ENCODE peak calls at places on chromosomes 3 and 15, in eight cellular contexts. A is heart left ventricle, B is neuronal stem cell, K is fibroblast of lung, M is upper lobe of left lung, V is ascending aorta, X is SJSA1, Q is left ventricle myocardium inferior. F is an unnamed sample.
A peak's percentile ranks its signal among the peaks of the same experiment; 100 is the strongest.

GRCh38 chr3:72633534-72633933 is 214.7 kb downstream of the SHQ1 start:
- DNase-seq in A (no peak), B (no peak), K (no peak), M (no peak), V (no peak), X (no peak), Q (no peak), F (no peak)

GRCh38 chr3:112136959-112137693 is 4.1 kb upstream of the GCSAM start:
- DNase-seq in A (no peak), B (peak; percentile 75), K (peak; percentile 28), M (no peak), V (no peak), X (no peak), Q (no peak), F (no peak)

GRCh38 chr15:42691770-42692169 is 45.2 kb downstream of the CDAN1 start:
- DNase-seq in A (no peak), B (no peak), K (no peak), M (peak; percentile 41), V (no peak), X (no peak), Q (no peak), F (no peak)

GRCh38 chr3:60584250-60584649 is 667.0 kb downstream of the FHIT start:
- DNase-seq in A (no peak), B (no peak), K (peak; percentile 87), M (no peak), V (no peak), X (peak; percentile 38), Q (no peak), F (no peak)

GRCh38 chr15:67601008-67601620 is 58.6 kb downstream of the MAP2K5 start:
- DNase-seq in A (no peak), B (no peak), K (peak; percentile 33), M (no peak), V (no peak), X (no peak), Q (no peak), F (no peak)

GRCh38 chr15:73362900-73363299 is 5.9 kb downstream of the HCN4 start:
- DNase-seq in A (no peak), B (no peak), K (no peak), M (no peak), V (no peak), X (no peak), Q (no peak), F (no peak)

GRCh38 chr15:40959331-40960141 is 6.3 kb downstream of the CHAC1 start:
- DNase-seq in A (no peak), B (no peak), K (no peak), M (no peak), V (no peak), X (no peak), Q (no peak), F (no peak)

GRCh38 chr15:99137111-99137546 is 32.2 kb downstream of the SYNM start:
- DNase-seq in A (no peak), B (no peak), K (no peak), M (no peak), V (no peak), X (peak; percentile 28), Q (no peak), F (no peak)

GRCh38 chr3:69847303-69847702 is 108.0 kb downstream of the MITF start:
- DNase-seq in A (no peak), B (no peak), K (no peak), M (no peak), V (no peak), X (no peak), Q (no peak), F (no peak)

GRCh38 chr3:58563386-58564035 is 13.7 kb downstream of the FAM107A start:
- DNase-seq in A (no peak), B (no peak), K (peak; percentile 56), M (no peak), V (no peak), X (peak; percentile 65), Q (no peak), F (peak; percentile 86)

GRCh38 chr3:188627652-188628051 is 473.7 kb downstream of the LPP start:
- DNase-seq in A (no peak), B (no peak), K (peak; percentile 95), M (no peak), V (no peak), X (no peak), Q (no peak), F (peak; percentile 93)

GRCh38 chr15:25936004-25936403 is 72.9 kb upstream of the ATP10A start:
- DNase-seq in A (no peak), B (no peak), K (no peak), M (no peak), V (no peak), X (no peak), Q (no peak), F (no peak)

GRCh38 chr15:84800365-84800806 is 16.8 kb upstream of the ALPK3 start:
- DNase-seq in A (no peak), B (no peak), K (no peak), M (no peak), V (no peak), X (no peak), Q (no peak), F (no peak)

GRCh38 chr3:111210003-111210699 is 138.5 kb downstream of the NECTIN3 start:
- DNase-seq in A (no peak), B (no peak), K (peak; percentile 62), M (no peak), V (no peak), X (no peak), Q (no peak), F (peak; percentile 6)

GRCh38 chr3:40037582-40037981 is 228.2 kb downstream of the MYRIP start:
- DNase-seq in A (no peak), B (no peak), K (no peak), M (no peak), V (no peak), X (no peak), Q (no peak), F (no peak)

GRCh38 chr3:115301364-115301860 is 154.3 kb upstream of the ZBTB20 start:
- DNase-seq in A (no peak), B (no peak), K (no peak), M (no peak), V (no peak), X (no peak), Q (no peak), F (no peak)

GRCh38 chr3:68666409-68667193 is 265.7 kb downstream of the TAFA4 start:
- DNase-seq in A (no peak), B (no peak), K (no peak), M (no peak), V (no peak), X (no peak), Q (no peak), F (peak; percentile 71)

GRCh38 chr15:69098688-69099087 is 61.7 kb upstream of the GLCE start:
- DNase-seq in A (no peak), B (no peak), K (no peak), M (no peak), V (no peak), X (no peak), Q (no peak), F (no peak)

GRCh38 chr15:69100821-69101220 is 59.6 kb upstream of the GLCE start:
- DNase-seq in A (no peak), B (no peak), K (no peak), M (no peak), V (no peak), X (no peak), Q (no peak), F (no peak)

GRCh38 chr15:69104050-69104750 is 56.2 kb upstream of the GLCE start:
- DNase-seq in A (no peak), B (no peak), K (no peak), M (no peak), V (no peak), X (no peak), Q (no peak), F (no peak)

GRCh38 chr15:69096197-69096596 is 64.2 kb upstream of the GLCE start:
- DNase-seq in A (peak; percentile 39), B (no peak), K (no peak), M (no peak), V (no peak), X (no peak), Q (peak; percentile 44), F (no peak)

DNA sequence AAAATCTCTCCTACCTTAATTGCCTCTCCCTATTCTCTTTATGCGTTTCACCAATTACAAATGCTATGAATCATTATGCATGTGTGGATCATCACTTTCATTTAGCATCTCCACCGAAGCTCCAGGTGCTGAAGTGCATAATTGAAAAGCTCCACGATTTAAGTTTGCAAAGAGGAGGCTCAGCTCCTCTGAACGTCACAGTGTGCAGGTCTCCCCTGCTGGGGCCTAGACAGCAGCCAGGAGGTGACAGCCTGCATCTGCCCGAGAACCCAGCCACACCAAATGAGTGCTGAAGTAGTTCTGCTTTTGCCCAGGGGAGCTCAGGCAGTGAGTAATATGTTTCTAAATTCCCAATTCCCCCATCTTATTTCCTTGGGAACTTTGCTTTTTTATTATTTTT is 60.5 kb upstream of the GLCE start:
- DNase-seq in A (no peak), B (no peak), K (no peak), M (no peak), V (no peak), X (no peak), Q (no peak), F (no peak)
- H3K27me3 ChIP-seq in A (no peaks in the 10 kb centered on the region), B (peaks cover 27% of the 10 kb centered on the region), K (peaks cover 30% of the 10 kb centered on the region), M (no peaks in the 10 kb centered on the region), V (no peaks in the 10 kb centered on the region), X (no peaks in the 10 kb centered on the region), Q (no peaks in the 10 kb centered on the region), F (peaks cover 66% of the 10 kb centered on the region)

GRCh38 chr3:133570937-133571320 is 2.6 kb upstream of the CDV3 start:
- DNase-seq in A (no peak), B (no peak), K (peak; percentile 88), M (no peak), V (no peak), X (no peak), Q (no peak), F (peak; percentile 14)
- H3K4me1 ChIP-seq in A (peaks cover 2% of the 10 kb centered on the region), B (peaks cover 18% of the 10 kb centered on the region), K (peaks cover 35% of the 10 kb centered on the region), M (peaks cover 25% of the 10 kb centered on the region), V (peaks cover 15% of the 10 kb centered on the region), X (peaks cover 65% of the 10 kb centered on the region), Q (peaks cover 51% of the 10 kb centered on the region), F (peaks cover 33% of the 10 kb centered on the region)

GRCh38 chr3:172104471-172105072 is 65.2 kb downstream of the FNDC3B start:
- DNase-seq in A (no peak), B (peak; percentile 66), K (peak; percentile 66), M (no peak), V (no peak), X (no peak), Q (no peak), F (peak; percentile 70)
- H3K27ac ChIP-seq in A (no peak overlapping the region), B (no peak overlapping the region), K (no peak overlapping the region), M (peak overlapping the region; percentile 63), V (peak overlapping the region; percentile 43), X (peak overlapping the region; percentile 24), Q (peak overlapping the region; percentile 21), F (peak overlapping the region; percentile 74)

DNA sequence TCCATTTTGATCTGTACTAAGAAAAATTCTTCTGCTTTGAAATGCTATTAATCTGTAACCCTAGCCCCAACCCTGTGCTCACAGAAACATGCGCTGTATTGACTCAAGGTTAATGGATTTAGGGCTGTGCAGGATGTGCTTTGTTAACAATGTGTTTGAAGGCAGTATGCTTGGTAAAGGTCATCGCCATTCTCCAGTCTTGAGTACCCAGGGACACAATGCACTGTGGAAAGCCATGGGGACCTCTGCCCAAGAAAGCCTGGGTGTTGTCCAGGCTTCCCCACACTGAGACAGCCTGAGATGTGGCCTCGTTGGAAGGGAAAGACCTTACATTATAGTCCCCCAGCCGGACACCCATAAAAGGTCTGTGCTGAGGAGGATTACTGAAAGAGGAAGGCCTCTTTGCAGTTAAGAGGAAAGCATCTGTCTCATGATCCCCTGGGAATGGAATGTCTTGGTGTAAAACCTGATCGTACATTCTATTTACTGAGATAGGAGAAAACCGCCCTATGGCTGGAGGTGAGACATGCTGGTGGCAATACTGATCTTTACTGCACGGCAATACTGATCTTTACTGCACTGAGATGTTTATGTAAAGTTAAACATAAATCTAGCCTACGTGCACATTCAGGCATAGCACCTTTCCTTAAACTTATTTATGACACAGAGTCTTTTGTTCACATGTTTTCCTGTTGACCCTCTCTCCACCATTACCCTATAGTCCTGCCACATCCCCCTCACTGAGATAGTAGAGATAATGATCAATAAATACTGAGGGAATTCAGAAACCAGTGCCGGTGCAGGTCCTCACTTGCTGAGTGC is 6.3 kb downstream of the PIGZ start:
- DNase-seq in A (no peak), B (no peak), K (no peak), M (no peak), V (no peak), X (peak; percentile 12), Q (no peak), F (no peak)
- H3K27me3 ChIP-seq in A (no peaks in the 10 kb centered on the region), B (peaks cover 6% of the 10 kb centered on the region), K (no peaks in the 10 kb centered on the region), M (no peaks in the 10 kb centered on the region), V (no peaks in the 10 kb centered on the region), X (no peaks in the 10 kb centered on the region), Q (no peaks in the 10 kb centered on the region), F (no peaks in the 10 kb centered on the region)

F was measured in foreskin keratinocyte.